ENCODE peak calls at places on chromosomes 5 and 9, in four cellular contexts. One of them, this sample, is unnamed.

GRCh38 chr5:123180178-123180577 is 91.1 kb downstream of the PRDM6 start:
- DNase-seq in prostate gland: no peak
- DNase-seq in trophoblast cell: no peak
- DNase-seq in adipocyte: no peak
- DNase-seq in this sample: peak; percentile 75

GRCh38 chr9:16318516-16319060 is 551.9 kb downstream of the BNC2 start:
- DNase-seq in adipocyte: no peak
- DNase-seq in prostate gland: no peak
- DNase-seq in trophoblast cell: no peak
- DNase-seq in this sample: no peak

GRCh38 chr5:146103594-146103993 is 1.8 kb downstream of the PLAC8L1 start:
- DNase-seq in adipocyte: peak; percentile 35
- DNase-seq in prostate gland: no peak
- DNase-seq in trophoblast cell: peak; percentile 3
- DNase-seq in this sample: no peak

GRCh38 chr9:10045598-10045997 is 567.2 kb downstream of the PTPRD start:
- DNase-seq in trophoblast cell: peak; percentile 39
- DNase-seq in prostate gland: no peak
- DNase-seq in adipocyte: peak; percentile 57
- DNase-seq in this sample: no peak

GRCh38 chr9:30075022-30075421 is 2309.4 kb upstream of the ACO1 start:
- DNase-seq in trophoblast cell: peak; percentile 8
- DNase-seq in adipocyte: no peak
- DNase-seq in prostate gland: no peak
- DNase-seq in this sample: no peak

GRCh38 chr5:118115791-118116190 is 872.6 kb downstream of the DTWD2 start:
- DNase-seq in adipocyte: no peak
- DNase-seq in prostate gland: no peak
- DNase-seq in trophoblast cell: no peak
- DNase-seq in this sample: no peak

GRCh38 chr9:18149457-18150011 is 324.4 kb upstream of the ADAMTSL1 start:
- DNase-seq in trophoblast cell: no peak
- DNase-seq in prostate gland: no peak
- DNase-seq in adipocyte: peak; percentile 17
- DNase-seq in this sample: no peak

GRCh38 chr5:55456216-55456895 is 78.4 kb downstream of the PLPP1 start:
- DNase-seq in adipocyte: peak; percentile 48
- DNase-seq in trophoblast cell: no peak
- DNase-seq in prostate gland: no peak
- DNase-seq in this sample: no peak

DNA sequence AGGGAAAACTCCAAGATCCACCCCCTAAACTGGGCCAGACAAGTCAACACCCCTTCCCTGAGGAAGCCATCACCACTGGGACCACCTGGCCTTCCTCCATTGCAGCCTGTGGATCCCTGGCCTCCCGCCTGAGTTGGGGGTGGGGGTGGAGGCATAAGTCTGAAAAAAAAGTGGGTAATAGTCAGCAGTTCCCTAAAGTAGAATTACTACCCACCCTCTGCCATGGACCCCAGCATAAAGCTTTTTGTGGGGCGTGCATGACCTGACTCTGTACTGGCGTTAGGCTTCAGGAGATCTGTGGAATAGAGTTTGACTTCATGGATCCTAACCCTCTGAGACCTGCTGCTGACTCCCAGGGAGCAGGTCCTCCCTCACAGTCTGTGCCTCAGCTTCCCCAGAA is 2.0 kb upstream of the CXXC5 start:
- DNase-seq in prostate gland: no peak
- DNase-seq in adipocyte: no peak
- DNase-seq in trophoblast cell: no peak
- DNase-seq in this sample: no peak
- H3K4me3 ChIP-seq in prostate gland: no peak overlapping the region
- H3K4me3 ChIP-seq in adipocyte: no peak overlapping the region
- H3K4me3 ChIP-seq in trophoblast cell: no peak overlapping the region
- H3K4me3 ChIP-seq in this sample: no peak overlapping the region

DNA sequence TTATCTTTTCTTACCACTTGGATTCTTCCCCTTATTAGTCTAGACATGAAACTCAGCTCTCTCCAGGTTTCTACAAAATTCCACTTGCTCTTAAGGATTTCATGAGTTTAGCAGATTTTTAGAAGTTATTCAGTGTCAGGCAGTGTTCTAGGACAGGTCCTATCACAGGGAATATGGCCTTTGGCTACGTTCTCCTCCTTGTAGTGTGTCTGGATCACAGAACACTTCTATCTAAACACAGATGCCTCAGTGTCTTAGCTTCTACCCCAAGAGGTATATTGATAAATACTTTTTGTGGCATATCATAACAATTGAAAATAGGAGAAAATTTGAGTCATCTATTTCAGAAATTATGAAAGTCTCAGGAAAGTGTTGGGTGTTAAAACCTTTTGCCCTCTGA is 15.6 kb downstream of the RAB3C start:
- DNase-seq in prostate gland: no peak
- DNase-seq in adipocyte: no peak
- DNase-seq in trophoblast cell: no peak
- DNase-seq in this sample: no peak
- H3K9me3 ChIP-seq in prostate gland: no peaks in the 10 kb centered on the region
- H3K9me3 ChIP-seq in adipocyte: peaks cover 13% of the 10 kb centered on the region
- H3K9me3 ChIP-seq in trophoblast cell: no peaks in the 10 kb centered on the region
- H3K9me3 ChIP-seq in this sample: no peaks in the 10 kb centered on the region

GRCh38 chr9:91992636-91993035 is 42.6 kb upstream of the ROR2 start:
- DNase-seq in prostate gland: no peak
- DNase-seq in trophoblast cell: no peak
- DNase-seq in adipocyte: peak; percentile 28
- DNase-seq in this sample: peak; percentile 7
- H3K4me3 ChIP-seq in prostate gland: no peak overlapping the region
- H3K4me3 ChIP-seq in trophoblast cell: no peak overlapping the region
- H3K4me3 ChIP-seq in adipocyte: peak overlapping the region; percentile 68
- H3K4me3 ChIP-seq in this sample: no peak overlapping the region

GRCh38 chr5:180251141-180251540 is 40.7 kb downstream of the MAPK9 start:
- DNase-seq in adipocyte: no peak
- DNase-seq in prostate gland: no peak
- DNase-seq in trophoblast cell: no peak
- DNase-seq in this sample: no peak

GRCh38 chr5:180250329-180250728 is 41.3 kb upstream of the RASGEF1C start:
- DNase-seq in trophoblast cell: peak; percentile 25
- DNase-seq in adipocyte: no peak
- DNase-seq in prostate gland: no peak
- DNase-seq in this sample: no peak

GRCh38 chr5:180253036-180253824 is 38.7 kb downstream of the MAPK9 start:
- DNase-seq in prostate gland: no peak
- DNase-seq in trophoblast cell: no peak
- DNase-seq in adipocyte: no peak
- DNase-seq in this sample: no peak

GRCh38 chr5:180251887-180252286 is 40.0 kb downstream of the MAPK9 start:
- DNase-seq in adipocyte: no peak
- DNase-seq in trophoblast cell: no peak
- DNase-seq in prostate gland: no peak
- DNase-seq in this sample: no peak
- H3K9me3 ChIP-seq in adipocyte: peaks cover 99% of the 10 kb centered on the region
- H3K9me3 ChIP-seq in trophoblast cell: peaks cover 44% of the 10 kb centered on the region
- H3K9me3 ChIP-seq in prostate gland: peaks cover 13% of the 10 kb centered on the region
- H3K9me3 ChIP-seq in this sample: peaks cover 47% of the 10 kb centered on the region

DNA sequence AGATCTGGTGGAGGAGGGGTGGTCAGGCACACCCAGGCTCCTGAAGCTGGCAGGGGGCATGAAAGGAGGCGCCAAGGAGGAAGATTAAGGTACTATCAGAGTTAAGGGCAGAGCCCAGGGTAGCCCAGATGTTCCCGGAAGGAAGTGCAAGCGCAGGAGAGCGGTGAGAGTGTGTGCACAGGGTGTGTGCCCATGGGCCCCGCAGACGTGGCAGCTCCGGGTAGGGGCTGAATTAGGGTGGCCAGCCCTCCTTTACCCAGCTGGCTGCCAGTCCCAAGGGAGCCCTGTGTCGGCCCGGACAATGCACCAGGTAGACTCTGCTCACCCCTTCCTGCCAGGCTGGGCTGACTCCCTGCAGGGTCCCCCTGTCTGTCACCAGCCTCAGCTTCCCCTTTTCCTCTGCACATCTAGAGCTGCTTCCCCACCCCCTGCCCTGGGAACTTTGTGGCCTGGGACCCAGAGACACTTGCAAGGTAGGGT is at the start of gene SMIM33:
- DNase-seq in trophoblast cell: no peak
- DNase-seq in prostate gland: no peak
- DNase-seq in adipocyte: no peak
- DNase-seq in this sample: no peak
- H3K4me3 ChIP-seq in trophoblast cell: no peak within 1 kb of the TSS
- H3K4me3 ChIP-seq in prostate gland: no peak within 1 kb of the TSS
- H3K4me3 ChIP-seq in adipocyte: no peak within 1 kb of the TSS
- H3K4me3 ChIP-seq in this sample: no peak within 1 kb of the TSS

DNA sequence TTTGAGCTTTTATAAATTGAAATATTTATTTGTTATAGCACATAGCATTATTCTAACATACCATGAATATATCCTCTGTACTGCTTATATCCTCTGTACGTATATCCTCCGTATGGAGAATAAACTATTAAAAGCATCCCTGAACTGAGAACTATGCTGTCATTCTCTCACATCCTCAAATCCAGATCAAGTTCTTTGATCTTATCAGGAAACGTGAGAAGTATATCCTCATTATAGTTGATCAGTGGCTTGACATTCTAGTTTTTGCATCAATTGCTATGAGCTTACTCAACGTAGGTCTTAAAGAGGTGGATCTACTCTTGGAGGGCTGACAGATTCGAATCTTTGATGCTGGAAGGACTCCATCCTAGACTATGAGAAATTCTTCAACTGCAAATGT is 37.4 kb downstream of the IL7R start:
- DNase-seq in adipocyte: no peak
- DNase-seq in trophoblast cell: no peak
- DNase-seq in prostate gland: no peak
- DNase-seq in this sample: no peak
- H3K9me3 ChIP-seq in adipocyte: no peaks in the 10 kb centered on the region
- H3K9me3 ChIP-seq in trophoblast cell: no peaks in the 10 kb centered on the region
- H3K9me3 ChIP-seq in prostate gland: no peaks in the 10 kb centered on the region
- H3K9me3 ChIP-seq in this sample: peaks cover 3% of the 10 kb centered on the region

This sample was measured in MG63.